ENCODE peak calls at places on chromosome X, in seven cellular contexts. One of them, this sample, is unnamed.

GRCh38 chrX:153738056-153738605 is 13.5 kb downstream of the ABCD1 start:
- DNase-seq in IMR-90: no peak
- DNase-seq in mesendoderm: no peak
- DNase-seq in trophoblast cell: no peak
- DNase-seq in H1: no peak
- DNase-seq in H9: no peak
- DNase-seq in neuronal stem cell: no peak
- DNase-seq in this sample: no peak

GRCh38 chrX:100964362-100964761 is 5.1 kb upstream of the ARL13A start:
- DNase-seq in IMR-90: no peak
- DNase-seq in neuronal stem cell: no peak
- DNase-seq in H1: no peak
- DNase-seq in trophoblast cell: no peak
- DNase-seq in mesendoderm: no peak
- DNase-seq in H9: no peak
- DNase-seq in this sample: no peak

GRCh38 chrX:115894087-115894486 is 276.5 kb upstream of the AGTR2 start:
- DNase-seq in neuronal stem cell: no peak
- DNase-seq in H1: no peak
- DNase-seq in trophoblast cell: peak; percentile 41
- DNase-seq in IMR-90: peak; percentile 33
- DNase-seq in H9: peak; percentile 31
- DNase-seq in mesendoderm: peak; percentile 43
- DNase-seq in this sample: no peak

GRCh38 chrX:45781901-45782553 is 581.4 kb upstream of the DIPK2B start:
- DNase-seq in IMR-90: peak; percentile 84
- DNase-seq in H9: no peak
- DNase-seq in H1: no peak
- DNase-seq in trophoblast cell: peak; percentile 39
- DNase-seq in neuronal stem cell: no peak
- DNase-seq in mesendoderm: peak; percentile 72
- DNase-seq in this sample: peak; percentile 78

GRCh38 chrX:44415639-44416386 is 72.3 kb upstream of the EFHC2 start:
- DNase-seq in trophoblast cell: no peak
- DNase-seq in neuronal stem cell: no peak
- DNase-seq in IMR-90: no peak
- DNase-seq in mesendoderm: no peak
- DNase-seq in H9: no peak
- DNase-seq in H1: no peak
- DNase-seq in this sample: no peak

GRCh38 chrX:71660562-71661416 is 6.6 kb upstream of the LOC101059915 start:
- DNase-seq in H1: no peak
- DNase-seq in H9: no peak
- DNase-seq in IMR-90: no peak
- DNase-seq in mesendoderm: no peak
- DNase-seq in neuronal stem cell: no peak
- DNase-seq in trophoblast cell: no peak
- DNase-seq in this sample: no peak

GRCh38 chrX:150148749-150149672 is 210.7 kb upstream of the EOLA2 start:
- DNase-seq in trophoblast cell: no peak
- DNase-seq in mesendoderm: no peak
- DNase-seq in H1: no peak
- DNase-seq in H9: no peak
- DNase-seq in IMR-90: peak; percentile 16
- DNase-seq in neuronal stem cell: no peak
- DNase-seq in this sample: no peak

GRCh38 chrX:100410083-100410590 is at the start of gene PCDH19:
- DNase-seq in IMR-90: peak; percentile 17
- DNase-seq in trophoblast cell: peak; percentile 33
- DNase-seq in H9: peak; percentile 86
- DNase-seq in H1: no peak
- DNase-seq in mesendoderm: peak; percentile 78
- DNase-seq in neuronal stem cell: no peak
- DNase-seq in this sample: peak; percentile 43

GRCh38 chrX:150063138-150063518 is 124.8 kb upstream of the EOLA2 start:
- DNase-seq in IMR-90: no peak
- DNase-seq in trophoblast cell: no peak
- DNase-seq in mesendoderm: no peak
- DNase-seq in H1: no peak
- DNase-seq in neuronal stem cell: no peak
- DNase-seq in H9: no peak
- DNase-seq in this sample: no peak

GRCh38 chrX:37926700-37927099 is 79.3 kb upstream of the DYNLT3 start:
- DNase-seq in IMR-90: peak; percentile 41
- DNase-seq in mesendoderm: peak; percentile 32
- DNase-seq in neuronal stem cell: no peak
- DNase-seq in H1: no peak
- DNase-seq in trophoblast cell: peak; percentile 62
- DNase-seq in H9: no peak
- DNase-seq in this sample: peak; percentile 40

GRCh38 chrX:150038977-150039599 is 100.8 kb upstream of the EOLA2 start:
- DNase-seq in H9: no peak
- DNase-seq in trophoblast cell: peak; percentile 32
- DNase-seq in H1: no peak
- DNase-seq in neuronal stem cell: no peak
- DNase-seq in mesendoderm: no peak
- DNase-seq in IMR-90: peak; percentile 45
- DNase-seq in this sample: peak; percentile 39

GRCh38 chrX:42495139-42495538 is 282.8 kb downstream of the PPP1R2C start:
- DNase-seq in H1: no peak
- DNase-seq in trophoblast cell: no peak
- DNase-seq in mesendoderm: no peak
- DNase-seq in H9: no peak
- DNase-seq in neuronal stem cell: no peak
- DNase-seq in IMR-90: no peak
- DNase-seq in this sample: no peak

GRCh38 chrX:29634516-29634915 is 580.8 kb upstream of the MAGEB2 start:
- DNase-seq in H9: no peak
- DNase-seq in IMR-90: peak; percentile 54
- DNase-seq in neuronal stem cell: no peak
- DNase-seq in trophoblast cell: no peak
- DNase-seq in H1: no peak
- DNase-seq in mesendoderm: no peak
- DNase-seq in this sample: no peak

GRCh38 chrX:111265506-111265905 is 4.8 kb downstream of the CAPN6 start:
- DNase-seq in neuronal stem cell: no peak
- DNase-seq in H9: no peak
- DNase-seq in H1: no peak
- DNase-seq in mesendoderm: no peak
- DNase-seq in trophoblast cell: peak; percentile 28
- DNase-seq in IMR-90: no peak
- DNase-seq in this sample: no peak

GRCh38 chrX:70124678-70125077 is 8.6 kb upstream of the IGBP1 start:
- DNase-seq in IMR-90: no peak
- DNase-seq in trophoblast cell: no peak
- DNase-seq in mesendoderm: no peak
- DNase-seq in H1: no peak
- DNase-seq in H9: no peak
- DNase-seq in neuronal stem cell: no peak
- DNase-seq in this sample: no peak

GRCh38 chrX:74160358-74160757 is 143.6 kb upstream of the ZCCHC13 start:
- DNase-seq in H9: no peak
- DNase-seq in H1: no peak
- DNase-seq in IMR-90: no peak
- DNase-seq in trophoblast cell: no peak
- DNase-seq in neuronal stem cell: no peak
- DNase-seq in mesendoderm: no peak
- DNase-seq in this sample: no peak

GRCh38 chrX:132958086-132958703 is at the start of gene HS6ST2:
- DNase-seq in mesendoderm: peak; percentile 60
- DNase-seq in H9: peak; percentile 48
- DNase-seq in IMR-90: no peak
- DNase-seq in H1: no peak
- DNase-seq in trophoblast cell: peak; percentile 19
- DNase-seq in neuronal stem cell: peak; percentile 27
- DNase-seq in this sample: peak; percentile 14

GRCh38 chrX:129512409-129512808 is 10.9 kb downstream of the SMARCA1 start:
- DNase-seq in H1: no peak
- DNase-seq in IMR-90: no peak
- DNase-seq in trophoblast cell: no peak
- DNase-seq in mesendoderm: no peak
- DNase-seq in neuronal stem cell: no peak
- DNase-seq in H9: no peak
- DNase-seq in this sample: no peak

GRCh38 chrX:84144281-84144680 is 43.7 kb downstream of the RPS6KA6 start:
- DNase-seq in trophoblast cell: no peak
- DNase-seq in IMR-90: peak; percentile 47
- DNase-seq in neuronal stem cell: no peak
- DNase-seq in mesendoderm: no peak
- DNase-seq in H9: no peak
- DNase-seq in H1: no peak
- DNase-seq in this sample: no peak

GRCh38 chrX:37060999-37061398 is 52.8 kb downstream of the FAM47C start:
- DNase-seq in neuronal stem cell: peak; percentile 38
- DNase-seq in H1: no peak
- DNase-seq in mesendoderm: peak; percentile 52
- DNase-seq in trophoblast cell: peak; percentile 79
- DNase-seq in H9: peak; percentile 38
- DNase-seq in IMR-90: peak; percentile 41
- DNase-seq in this sample: peak; percentile 33

GRCh38 chrX:139776614-139777013 is 68.6 kb upstream of the MCF2 start:
- DNase-seq in mesendoderm: peak; percentile 32
- DNase-seq in IMR-90: no peak
- DNase-seq in trophoblast cell: no peak
- DNase-seq in H1: no peak
- DNase-seq in neuronal stem cell: no peak
- DNase-seq in H9: no peak
- DNase-seq in this sample: no peak

GRCh38 chrX:134023851-134024281 is 38.5 kb upstream of the GPC3 start:
- DNase-seq in IMR-90: no peak
- DNase-seq in trophoblast cell: no peak
- DNase-seq in neuronal stem cell: no peak
- DNase-seq in H9: no peak
- DNase-seq in mesendoderm: no peak
- DNase-seq in H1: no peak
- DNase-seq in this sample: peak; percentile 44
- H3K27ac ChIP-seq in IMR-90: no peak overlapping the region
- H3K27ac ChIP-seq in trophoblast cell: no peak overlapping the region
- H3K27ac ChIP-seq in neuronal stem cell: no peak overlapping the region
- H3K27ac ChIP-seq in H9: no peak overlapping the region
- H3K27ac ChIP-seq in mesendoderm: no peak overlapping the region
- H3K27ac ChIP-seq in H1: no peak overlapping the region
- H3K27ac ChIP-seq in this sample: no peak overlapping the region

GRCh38 chrX:146006637-146007036 is 189.0 kb downstream of the SLITRK2 start:
- DNase-seq in H9: no peak
- DNase-seq in trophoblast cell: no peak
- DNase-seq in H1: no peak
- DNase-seq in neuronal stem cell: no peak
- DNase-seq in mesendoderm: no peak
- DNase-seq in IMR-90: no peak
- DNase-seq in this sample: no peak
- H2BK120ac ChIP-seq in H9: no peak overlapping the region
- H2BK120ac ChIP-seq in trophoblast cell: no peak overlapping the region
- H2BK120ac ChIP-seq in H1: no peak overlapping the region
- H2BK120ac ChIP-seq in neuronal stem cell: no peak overlapping the region
- H2BK120ac ChIP-seq in mesendoderm: no peak overlapping the region
- H2BK120ac ChIP-seq in IMR-90: no peak overlapping the region
- H2BK120ac ChIP-seq in this sample: no peak overlapping the region

GRCh38 chrX:15737188-15737956 is 698 bp upstream of the CA5B start:
- DNase-seq in trophoblast cell: no peak
- DNase-seq in mesendoderm: no peak
- DNase-seq in neuronal stem cell: no peak
- DNase-seq in IMR-90: peak; percentile 10
- DNase-seq in H1: no peak
- DNase-seq in H9: no peak
- DNase-seq in this sample: no peak
- H3K9ac ChIP-seq in trophoblast cell: no peak overlapping the region
- H3K9ac ChIP-seq in mesendoderm: no peak overlapping the region
- H3K9ac ChIP-seq in neuronal stem cell: no peak overlapping the region
- H3K9ac ChIP-seq in IMR-90: no peak overlapping the region
- H3K9ac ChIP-seq in H1: no peak overlapping the region
- H3K9ac ChIP-seq in H9: peak overlapping the region; percentile 28
- H3K9ac ChIP-seq in this sample: peak overlapping the region; percentile 15

DNA sequence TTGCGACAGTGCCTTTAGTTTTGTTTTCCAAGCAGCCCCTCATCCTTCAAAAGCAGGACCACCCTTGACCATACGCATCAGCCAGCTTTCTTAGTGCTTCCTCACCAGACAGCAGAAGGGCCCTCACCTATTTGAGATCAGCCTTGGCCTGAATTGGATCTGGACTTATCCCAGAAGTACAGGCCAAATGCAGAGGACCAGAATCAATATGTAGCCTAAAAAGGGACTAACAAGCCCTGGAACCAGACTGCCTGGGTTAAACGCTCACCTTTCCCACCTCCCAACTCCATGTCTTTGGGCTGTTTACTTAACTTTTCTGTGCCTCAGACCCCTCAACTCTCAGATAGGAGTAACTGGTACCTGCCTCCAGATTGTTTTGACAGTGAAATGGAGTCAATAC is 77.7 kb upstream of the ATP6AP2 start:
- DNase-seq in mesendoderm: no peak
- DNase-seq in H1: no peak
- DNase-seq in trophoblast cell: no peak
- DNase-seq in H9: no peak
- DNase-seq in IMR-90: no peak
- DNase-seq in neuronal stem cell: no peak
- DNase-seq in this sample: no peak
- H3K27ac ChIP-seq in mesendoderm: no peak overlapping the region
- H3K27ac ChIP-seq in H1: no peak overlapping the region
- H3K27ac ChIP-seq in trophoblast cell: no peak overlapping the region
- H3K27ac ChIP-seq in H9: no peak overlapping the region
- H3K27ac ChIP-seq in IMR-90: no peak overlapping the region
- H3K27ac ChIP-seq in neuronal stem cell: no peak overlapping the region
- H3K27ac ChIP-seq in this sample: no peak overlapping the region

GRCh38 chrX:9537781-9538180 is 72.9 kb downstream of the TBL1X start:
- DNase-seq in trophoblast cell: no peak
- DNase-seq in mesendoderm: no peak
- DNase-seq in neuronal stem cell: no peak
- DNase-seq in H1: no peak
- DNase-seq in H9: no peak
- DNase-seq in IMR-90: no peak
- DNase-seq in this sample: no peak

GRCh38 chrX:9542106-9542764 is 77.4 kb downstream of the TBL1X start:
- DNase-seq in trophoblast cell: peak; percentile 10
- DNase-seq in H9: no peak
- DNase-seq in mesendoderm: no peak
- DNase-seq in neuronal stem cell: no peak
- DNase-seq in H1: no peak
- DNase-seq in IMR-90: no peak
- DNase-seq in this sample: no peak

GRCh38 chrX:9539611-9540387 is 74.9 kb downstream of the TBL1X start:
- DNase-seq in H1: no peak
- DNase-seq in H9: no peak
- DNase-seq in trophoblast cell: no peak
- DNase-seq in neuronal stem cell: no peak
- DNase-seq in IMR-90: no peak
- DNase-seq in mesendoderm: no peak
- DNase-seq in this sample: no peak

GRCh38 chrX:9538544-9539045 is 73.7 kb downstream of the TBL1X start:
- DNase-seq in IMR-90: no peak
- DNase-seq in mesendoderm: no peak
- DNase-seq in H9: no peak
- DNase-seq in H1: no peak
- DNase-seq in neuronal stem cell: no peak
- DNase-seq in trophoblast cell: no peak
- DNase-seq in this sample: no peak

DNA sequence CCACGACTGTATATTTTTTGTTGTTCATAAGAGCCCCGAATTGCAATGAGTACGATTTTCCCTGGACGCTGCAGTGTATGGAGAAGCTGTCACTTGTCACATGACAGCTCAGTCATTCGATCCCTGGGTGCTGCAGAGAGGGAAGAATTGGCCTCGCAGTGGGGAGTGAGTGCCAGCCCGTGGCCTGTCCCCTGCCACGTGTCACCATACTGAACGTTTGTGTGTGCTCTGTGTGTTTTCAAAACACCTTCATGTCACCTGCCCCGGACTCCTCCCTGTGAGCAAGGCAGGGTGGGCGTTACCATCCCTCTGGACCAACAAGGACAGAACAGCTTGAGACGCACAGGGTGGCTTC is 77.9 kb downstream of the TBL1X start:
- DNase-seq in IMR-90: no peak
- DNase-seq in H1: no peak
- DNase-seq in mesendoderm: no peak
- DNase-seq in H9: no peak
- DNase-seq in neuronal stem cell: no peak
- DNase-seq in trophoblast cell: no peak
- DNase-seq in this sample: no peak
- H2BK120ac ChIP-seq in IMR-90: no peak overlapping the region
- H2BK120ac ChIP-seq in H1: no peak overlapping the region
- H2BK120ac ChIP-seq in mesendoderm: no peak overlapping the region
- H2BK120ac ChIP-seq in H9: no peak overlapping the region
- H2BK120ac ChIP-seq in neuronal stem cell: no peak overlapping the region
- H2BK120ac ChIP-seq in trophoblast cell: no peak overlapping the region
- H2BK120ac ChIP-seq in this sample: no peak overlapping the region